ENCODE peak calls at places on chromosome 13, in ten cellular contexts. One of them, this sample, is unnamed.

GRCh38 chr13:112112534-112113276 is 45.8 kb downstream of the SOX1 start:
- DNase-seq in GM13977: no peak
- DNase-seq in upper lobe of right lung: no peak
- DNase-seq in hepatocyte: no peak
- DNase-seq in suprapubic skin: no peak
- DNase-seq in right lobe of liver: no peak
- DNase-seq in lung: no peak
- DNase-seq in Calu3: no peak
- DNase-seq in endothelial cell: no peak
- DNase-seq in fibroblast of lung: no peak
- DNase-seq in this sample: no peak

GRCh38 chr13:109476001-109476400 is 310.4 kb downstream of the IRS2 start:
- DNase-seq in lung: no peak
- DNase-seq in suprapubic skin: no peak
- DNase-seq in fibroblast of lung: no peak
- DNase-seq in GM13977: no peak
- DNase-seq in hepatocyte: no peak
- DNase-seq in upper lobe of right lung: no peak
- DNase-seq in Calu3: no peak
- DNase-seq in endothelial cell: no peak
- DNase-seq in right lobe of liver: no peak
- DNase-seq in this sample: no peak

GRCh38 chr13:90738881-90739280 is 608.6 kb upstream of the MIR17HG start:
- DNase-seq in GM13977: no peak
- DNase-seq in Calu3: no peak
- DNase-seq in fibroblast of lung: peak; percentile 82
- DNase-seq in endothelial cell: no peak
- DNase-seq in suprapubic skin: no peak
- DNase-seq in hepatocyte: no peak
- DNase-seq in right lobe of liver: no peak
- DNase-seq in upper lobe of right lung: no peak
- DNase-seq in lung: no peak
- DNase-seq in this sample: no peak

GRCh38 chr13:44141213-44141724 is 232.4 kb upstream of the SERP2 start:
- DNase-seq in Calu3: no peak
- DNase-seq in suprapubic skin: no peak
- DNase-seq in endothelial cell: no peak
- DNase-seq in hepatocyte: no peak
- DNase-seq in lung: peak; percentile 35
- DNase-seq in GM13977: peak; percentile 15
- DNase-seq in fibroblast of lung: peak; percentile 27
- DNase-seq in right lobe of liver: no peak
- DNase-seq in upper lobe of right lung: peak; percentile 64
- DNase-seq in this sample: no peak

GRCh38 chr13:46565808-46566750 is 13.1 kb downstream of the LRCH1 start:
- DNase-seq in GM13977: no peak
- DNase-seq in lung: no peak
- DNase-seq in fibroblast of lung: no peak
- DNase-seq in Calu3: no peak
- DNase-seq in hepatocyte: no peak
- DNase-seq in upper lobe of right lung: no peak
- DNase-seq in right lobe of liver: no peak
- DNase-seq in suprapubic skin: no peak
- DNase-seq in endothelial cell: no peak
- DNase-seq in this sample: no peak

GRCh38 chr13:91632071-91632470 is 233.7 kb downstream of the GPC5 start:
- DNase-seq in suprapubic skin: no peak
- DNase-seq in GM13977: no peak
- DNase-seq in upper lobe of right lung: no peak
- DNase-seq in endothelial cell: no peak
- DNase-seq in fibroblast of lung: peak; percentile 37
- DNase-seq in Calu3: no peak
- DNase-seq in hepatocyte: no peak
- DNase-seq in right lobe of liver: no peak
- DNase-seq in lung: no peak
- DNase-seq in this sample: no peak

GRCh38 chr13:20993661-20994440 is 67.5 kb downstream of the LATS2 start:
- DNase-seq in suprapubic skin: no peak
- DNase-seq in right lobe of liver: no peak
- DNase-seq in Calu3: no peak
- DNase-seq in endothelial cell: no peak
- DNase-seq in lung: no peak
- DNase-seq in GM13977: no peak
- DNase-seq in hepatocyte: no peak
- DNase-seq in fibroblast of lung: peak; percentile 96
- DNase-seq in upper lobe of right lung: no peak
- DNase-seq in this sample: no peak

GRCh38 chr13:27635256-27635655 is 13.6 kb downstream of the POLR1D start:
- DNase-seq in Calu3: no peak
- DNase-seq in lung: no peak
- DNase-seq in upper lobe of right lung: no peak
- DNase-seq in endothelial cell: no peak
- DNase-seq in fibroblast of lung: no peak
- DNase-seq in right lobe of liver: no peak
- DNase-seq in GM13977: no peak
- DNase-seq in suprapubic skin: no peak
- DNase-seq in hepatocyte: no peak
- DNase-seq in this sample: no peak

GRCh38 chr13:43363156-43363918 is 340.0 kb downstream of the DNAJC15 start:
- DNase-seq in upper lobe of right lung: no peak
- DNase-seq in lung: no peak
- DNase-seq in suprapubic skin: no peak
- DNase-seq in GM13977: no peak
- DNase-seq in endothelial cell: no peak
- DNase-seq in hepatocyte: no peak
- DNase-seq in Calu3: no peak
- DNase-seq in right lobe of liver: no peak
- DNase-seq in fibroblast of lung: peak; percentile 81
- DNase-seq in this sample: no peak

GRCh38 chr13:66265446-66265845 is 964.7 kb downstream of the PCDH9 start:
- DNase-seq in upper lobe of right lung: no peak
- DNase-seq in lung: no peak
- DNase-seq in hepatocyte: no peak
- DNase-seq in GM13977: no peak
- DNase-seq in suprapubic skin: no peak
- DNase-seq in fibroblast of lung: peak; percentile 63
- DNase-seq in right lobe of liver: no peak
- DNase-seq in endothelial cell: no peak
- DNase-seq in Calu3: no peak
- DNase-seq in this sample: no peak

GRCh38 chr13:26051231-26052135 is at the start of gene SHISA2:
- DNase-seq in upper lobe of right lung: peak; percentile 78
- DNase-seq in suprapubic skin: no peak
- DNase-seq in fibroblast of lung: peak; percentile 67
- DNase-seq in endothelial cell: peak; percentile 45
- DNase-seq in GM13977: peak; percentile 59
- DNase-seq in lung: no peak
- DNase-seq in right lobe of liver: no peak
- DNase-seq in Calu3: peak; percentile 45
- DNase-seq in hepatocyte: peak; percentile 77
- DNase-seq in this sample: peak; percentile 40

DNA sequence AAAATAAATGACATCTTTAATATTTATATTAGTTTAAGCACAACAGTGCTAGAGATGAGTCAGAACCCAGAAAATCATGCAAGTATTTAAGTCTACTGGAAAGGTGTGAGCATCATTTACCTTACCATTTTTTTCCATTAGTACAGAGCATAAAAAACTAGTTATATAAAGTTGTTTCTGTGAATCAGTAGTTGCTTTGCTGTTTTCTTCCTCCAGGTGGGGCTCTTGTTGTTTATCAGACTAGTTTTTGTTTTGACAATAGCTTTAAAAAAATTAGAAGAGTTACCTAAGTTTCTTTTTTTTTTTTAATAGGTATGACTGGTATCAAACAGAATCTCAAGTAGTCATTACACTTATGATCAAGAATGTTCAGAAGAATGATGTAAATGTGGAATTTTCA is 12.7 kb downstream of the SUGT1 start:
- DNase-seq in hepatocyte: peak; percentile 23
- DNase-seq in endothelial cell: no peak
- DNase-seq in fibroblast of lung: peak; percentile 14
- DNase-seq in lung: no peak
- DNase-seq in suprapubic skin: no peak
- DNase-seq in GM13977: no peak
- DNase-seq in Calu3: no peak
- DNase-seq in right lobe of liver: no peak
- DNase-seq in upper lobe of right lung: no peak
- DNase-seq in this sample: no peak
- TF ChIP-seq CTCF in hepatocyte: peak; percentile 47
- TF ChIP-seq CTCF in endothelial cell: peak; percentile 51
- TF ChIP-seq CTCF in fibroblast of lung: no peak
- TF ChIP-seq CTCF in lung: no peak
- TF ChIP-seq CTCF in suprapubic skin: peak; percentile 30
- TF ChIP-seq CTCF in GM13977: peak; percentile 33
- TF ChIP-seq CTCF in Calu3: peak; percentile 8
- TF ChIP-seq CTCF in right lobe of liver: peak; percentile 39
- TF ChIP-seq CTCF in upper lobe of right lung: peak; percentile 30
- TF ChIP-seq CTCF in this sample: peak; percentile 54

DNA sequence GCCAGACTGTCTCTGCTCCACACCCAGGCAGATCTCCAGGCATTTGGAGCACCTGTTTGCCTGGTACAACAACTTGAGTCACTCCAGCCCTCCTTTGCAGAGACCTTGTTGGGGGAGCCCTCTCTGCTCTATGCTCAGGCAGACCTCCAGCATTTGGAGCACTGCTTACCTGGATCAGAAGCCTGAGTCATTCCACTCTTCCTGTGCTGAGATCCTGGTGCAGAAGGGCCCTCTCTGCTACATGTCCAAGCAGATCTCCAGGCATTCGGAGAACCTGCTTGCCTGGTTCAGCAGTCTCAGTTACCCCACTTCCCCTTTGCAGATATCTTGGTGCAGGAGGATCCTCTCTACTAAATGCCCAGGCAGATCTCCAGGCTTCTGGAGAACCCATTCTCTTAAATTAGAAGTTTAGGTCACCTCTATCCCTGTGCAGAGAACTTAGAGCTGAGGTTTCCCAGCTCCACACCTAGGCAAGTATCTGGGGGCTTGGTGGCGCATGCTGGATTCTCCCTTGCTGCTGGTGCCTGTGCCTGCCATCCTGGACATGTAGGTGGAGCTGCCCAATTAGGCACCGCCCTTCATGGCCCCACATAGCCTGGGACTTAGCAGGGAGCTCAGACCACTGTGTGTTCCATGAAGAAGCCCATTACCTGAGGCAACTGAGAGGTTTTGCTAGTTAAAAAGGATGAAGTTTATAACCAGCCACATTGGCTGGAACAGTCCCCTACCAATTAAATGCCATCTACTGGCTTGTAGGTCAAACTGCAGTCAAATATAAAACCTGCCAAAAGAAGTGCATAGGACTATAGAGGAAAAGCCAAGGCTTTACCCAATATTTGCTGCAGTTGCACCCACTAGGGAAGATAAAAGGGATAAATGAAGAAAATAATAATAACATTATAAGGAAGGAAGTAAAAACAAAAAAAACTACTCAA is 97.6 kb upstream of the SLITRK6 start:
- DNase-seq in right lobe of liver: no peak
- DNase-seq in endothelial cell: no peak
- DNase-seq in GM13977: no peak
- DNase-seq in upper lobe of right lung: no peak
- DNase-seq in suprapubic skin: no peak
- DNase-seq in lung: no peak
- DNase-seq in fibroblast of lung: no peak
- DNase-seq in hepatocyte: no peak
- DNase-seq in Calu3: no peak
- DNase-seq in this sample: no peak
- TF ChIP-seq CTCF in right lobe of liver: peak; percentile 38
- TF ChIP-seq CTCF in endothelial cell: peak; percentile 12
- TF ChIP-seq CTCF in GM13977: peak; percentile 35
- TF ChIP-seq CTCF in upper lobe of right lung: no peak
- TF ChIP-seq CTCF in suprapubic skin: no peak
- TF ChIP-seq CTCF in lung: no peak
- TF ChIP-seq CTCF in fibroblast of lung: no peak
- TF ChIP-seq CTCF in hepatocyte: no peak
- TF ChIP-seq CTCF in Calu3: no peak
- TF ChIP-seq CTCF in this sample: peak; percentile 43

GRCh38 chr13:106087201-106087600 is 448.3 kb downstream of the EFNB2 start:
- DNase-seq in endothelial cell: no peak
- DNase-seq in hepatocyte: no peak
- DNase-seq in suprapubic skin: no peak
- DNase-seq in right lobe of liver: no peak
- DNase-seq in upper lobe of right lung: no peak
- DNase-seq in Calu3: no peak
- DNase-seq in lung: no peak
- DNase-seq in GM13977: no peak
- DNase-seq in fibroblast of lung: no peak
- DNase-seq in this sample: no peak

GRCh38 chr13:106083620-106084350 is 451.7 kb downstream of the EFNB2 start:
- DNase-seq in Calu3: peak; percentile 34
- DNase-seq in lung: no peak
- DNase-seq in right lobe of liver: no peak
- DNase-seq in upper lobe of right lung: no peak
- DNase-seq in GM13977: peak; percentile 13
- DNase-seq in suprapubic skin: no peak
- DNase-seq in hepatocyte: peak; percentile 49
- DNase-seq in endothelial cell: peak; percentile 31
- DNase-seq in fibroblast of lung: peak; percentile 47
- DNase-seq in this sample: no peak

GRCh38 chr13:106088094-106088493 is 447.4 kb downstream of the EFNB2 start:
- DNase-seq in right lobe of liver: no peak
- DNase-seq in upper lobe of right lung: no peak
- DNase-seq in endothelial cell: no peak
- DNase-seq in suprapubic skin: no peak
- DNase-seq in hepatocyte: no peak
- DNase-seq in GM13977: no peak
- DNase-seq in Calu3: no peak
- DNase-seq in lung: no peak
- DNase-seq in fibroblast of lung: peak; percentile 86
- DNase-seq in this sample: no peak

GRCh38 chr13:106089251-106089940 is 446.1 kb downstream of the EFNB2 start:
- DNase-seq in fibroblast of lung: no peak
- DNase-seq in lung: no peak
- DNase-seq in hepatocyte: no peak
- DNase-seq in right lobe of liver: no peak
- DNase-seq in suprapubic skin: no peak
- DNase-seq in Calu3: no peak
- DNase-seq in GM13977: no peak
- DNase-seq in upper lobe of right lung: no peak
- DNase-seq in endothelial cell: no peak
- DNase-seq in this sample: no peak
- TF ChIP-seq CTCF in fibroblast of lung: no peak
- TF ChIP-seq CTCF in lung: no peak
- TF ChIP-seq CTCF in hepatocyte: no peak
- TF ChIP-seq CTCF in right lobe of liver: no peak
- TF ChIP-seq CTCF in suprapubic skin: no peak
- TF ChIP-seq CTCF in Calu3: no peak
- TF ChIP-seq CTCF in GM13977: no peak
- TF ChIP-seq CTCF in upper lobe of right lung: no peak
- TF ChIP-seq CTCF in endothelial cell: no peak
- TF ChIP-seq CTCF in this sample: no peak

DNA sequence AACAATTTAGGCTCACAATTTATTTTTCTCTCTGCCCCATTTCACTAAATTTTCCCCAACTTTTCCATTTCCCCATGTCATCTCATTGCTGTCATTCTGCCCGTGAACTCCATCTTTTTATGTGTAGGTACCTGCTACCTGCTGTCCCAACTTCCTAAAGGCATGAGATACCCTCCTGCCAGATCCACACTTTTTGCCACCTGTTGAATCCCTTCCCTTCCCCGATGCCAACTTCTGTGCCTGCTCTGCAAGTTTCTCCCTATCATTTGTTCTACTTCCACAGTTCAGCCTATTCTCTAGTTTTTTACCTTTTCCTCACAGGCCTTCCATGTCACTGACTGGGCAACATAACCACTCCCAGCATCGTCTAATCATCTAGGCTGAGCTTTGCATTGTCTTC is 607.5 kb upstream of the KLF12 start:
- DNase-seq in Calu3: no peak
- DNase-seq in right lobe of liver: no peak
- DNase-seq in lung: no peak
- DNase-seq in hepatocyte: no peak
- DNase-seq in endothelial cell: no peak
- DNase-seq in suprapubic skin: no peak
- DNase-seq in fibroblast of lung: no peak
- DNase-seq in GM13977: no peak
- DNase-seq in upper lobe of right lung: no peak
- DNase-seq in this sample: no peak
- TF ChIP-seq CTCF in Calu3: no peak
- TF ChIP-seq CTCF in right lobe of liver: no peak
- TF ChIP-seq CTCF in lung: no peak
- TF ChIP-seq CTCF in hepatocyte: no peak
- TF ChIP-seq CTCF in endothelial cell: no peak
- TF ChIP-seq CTCF in suprapubic skin: no peak
- TF ChIP-seq CTCF in fibroblast of lung: no peak
- TF ChIP-seq CTCF in GM13977: no peak
- TF ChIP-seq CTCF in upper lobe of right lung: no peak
- TF ChIP-seq CTCF in this sample: no peak